ENCODE peak calls at places on chromosomes 11 and 22, in five cellular contexts. One of them, this sample, is unnamed. For H3K4me1, the result is how much of the 10 kb centered on the place peaks cover.

GRCh38 chr11:104337273-104337672 is 173.3 kb upstream of the PDGFD start:
- DNase-seq in gastrocnemius medialis: no peak
- DNase-seq in endodermal cell: no peak
- DNase-seq in aorta: no peak
- DNase-seq in IMR-90: no peak
- DNase-seq in this sample: no peak

GRCh38 chr11:32420937-32421532 is 14.3 kb downstream of the WT1 start:
- DNase-seq in aorta: no peak
- DNase-seq in IMR-90: no peak
- DNase-seq in gastrocnemius medialis: no peak
- DNase-seq in endodermal cell: peak
- DNase-seq in this sample: no peak

GRCh38 chr11:78030429-78031325 is 7.6 kb upstream of the KCTD14 start:
- DNase-seq in aorta: peak
- DNase-seq in gastrocnemius medialis: no peak
- DNase-seq in IMR-90: peak
- DNase-seq in endodermal cell: peak
- DNase-seq in this sample: peak

GRCh38 chr11:20156280-20156875 is 3.9 kb downstream of the DBX1 start:
- DNase-seq in endodermal cell: peak
- DNase-seq in gastrocnemius medialis: no peak
- DNase-seq in aorta: no peak
- DNase-seq in IMR-90: no peak
- DNase-seq in this sample: no peak

GRCh38 chr11:57566035-57566504 is 1.4 kb downstream of the UBE2L6 start:
- DNase-seq in aorta: no peak
- DNase-seq in endodermal cell: no peak
- DNase-seq in IMR-90: peak
- DNase-seq in gastrocnemius medialis: no peak
- DNase-seq in this sample: no peak

GRCh38 chr11:125435461-125436238 is 60.4 kb downstream of the FEZ1 start:
- DNase-seq in aorta: no peak
- DNase-seq in IMR-90: peak
- DNase-seq in gastrocnemius medialis: no peak
- DNase-seq in endodermal cell: peak
- DNase-seq in this sample: no peak

GRCh38 chr11:2802389-2803185 is 83.0 kb downstream of the CDKN1C start:
- DNase-seq in aorta: peak
- DNase-seq in gastrocnemius medialis: peak
- DNase-seq in IMR-90: no peak
- DNase-seq in endodermal cell: peak
- DNase-seq in this sample: peak

GRCh38 chr11:75342231-75342918 is 9.1 kb downstream of the ARRB1 start:
- DNase-seq in endodermal cell: peak
- DNase-seq in aorta: no peak
- DNase-seq in IMR-90: no peak
- DNase-seq in gastrocnemius medialis: no peak
- DNase-seq in this sample: no peak

GRCh38 chr11:15101072-15101701 is 13.5 kb upstream of the INSC start:
- DNase-seq in aorta: no peak
- DNase-seq in gastrocnemius medialis: peak
- DNase-seq in endodermal cell: peak
- DNase-seq in IMR-90: peak
- DNase-seq in this sample: peak

GRCh38 chr11:45879803-45880685 is 5.4 kb upstream of the MAPK8IP1 start:
- DNase-seq in IMR-90: peak
- DNase-seq in gastrocnemius medialis: no peak
- DNase-seq in aorta: no peak
- DNase-seq in endodermal cell: no peak
- DNase-seq in this sample: no peak

GRCh38 chr22:47472636-47473035 is 710.2 kb downstream of the TBC1D22A start:
- DNase-seq in aorta: no peak
- DNase-seq in IMR-90: no peak
- DNase-seq in gastrocnemius medialis: no peak
- DNase-seq in endodermal cell: no peak
- DNase-seq in this sample: no peak

GRCh38 chr11:76251576-76251975 is 45.3 kb upstream of the WNT11 start:
- DNase-seq in aorta: no peak
- DNase-seq in endodermal cell: no peak
- DNase-seq in IMR-90: no peak
- DNase-seq in gastrocnemius medialis: no peak
- DNase-seq in this sample: no peak

GRCh38 chr22:36293606-36294292 is 40.8 kb downstream of the APOL1 start:
- DNase-seq in aorta: peak
- DNase-seq in IMR-90: no peak
- DNase-seq in gastrocnemius medialis: no peak
- DNase-seq in endodermal cell: no peak
- DNase-seq in this sample: no peak

GRCh38 chr22:27668828-27669797 is 132.4 kb downstream of the MN1 start:
- DNase-seq in IMR-90: peak
- DNase-seq in gastrocnemius medialis: peak
- DNase-seq in aorta: no peak
- DNase-seq in endodermal cell: peak
- DNase-seq in this sample: peak

GRCh38 chr22:33869946-33870345 is 50.3 kb downstream of the LARGE1 start:
- DNase-seq in aorta: no peak
- DNase-seq in endodermal cell: no peak
- DNase-seq in IMR-90: peak
- DNase-seq in gastrocnemius medialis: no peak
- DNase-seq in this sample: no peak

GRCh38 chr22:25372000-25372595 is 152.7 kb downstream of the CRYBB2 start:
- DNase-seq in endodermal cell: no peak
- DNase-seq in gastrocnemius medialis: no peak
- DNase-seq in aorta: no peak
- DNase-seq in IMR-90: no peak
- DNase-seq in this sample: no peak

GRCh38 chr22:22738959-22739585 is 94.7 kb downstream of the GGTLC2 start:
- DNase-seq in gastrocnemius medialis: no peak
- DNase-seq in aorta: peak
- DNase-seq in endodermal cell: no peak
- DNase-seq in IMR-90: no peak
- DNase-seq in this sample: no peak

GRCh38 chr11:59801981-59802638 is 8.5 kb downstream of the MRPL16 start:
- DNase-seq in endodermal cell: peak
- DNase-seq in aorta: no peak
- DNase-seq in gastrocnemius medialis: no peak
- DNase-seq in IMR-90: peak
- DNase-seq in this sample: no peak

GRCh38 chr11:60775420-60775961 is 9.6 kb upstream of the MS4A10 start:
- DNase-seq in gastrocnemius medialis: peak
- DNase-seq in endodermal cell: peak
- DNase-seq in IMR-90: peak
- DNase-seq in aorta: peak
- DNase-seq in this sample: peak

GRCh38 chr11:76365038-76365679 is 15.8 kb downstream of the THAP12 start:
- DNase-seq in aorta: no peak
- DNase-seq in endodermal cell: no peak
- DNase-seq in gastrocnemius medialis: no peak
- DNase-seq in IMR-90: no peak
- DNase-seq in this sample: no peak

GRCh38 chr11:60845338-60845737 is 3.4 kb downstream of the CCDC86 start:
- DNase-seq in endodermal cell: no peak
- DNase-seq in IMR-90: no peak
- DNase-seq in gastrocnemius medialis: no peak
- DNase-seq in aorta: no peak
- DNase-seq in this sample: no peak

GRCh38 chr11:112752563-112752962 is 208.7 kb upstream of the NCAM1 start:
- DNase-seq in IMR-90: no peak
- DNase-seq in endodermal cell: no peak
- DNase-seq in gastrocnemius medialis: no peak
- DNase-seq in aorta: no peak
- DNase-seq in this sample: no peak

GRCh38 chr11:112745958-112746357 is 215.3 kb upstream of the NCAM1 start:
- DNase-seq in endodermal cell: no peak
- DNase-seq in IMR-90: no peak
- DNase-seq in aorta: no peak
- DNase-seq in gastrocnemius medialis: no peak
- DNase-seq in this sample: no peak

GRCh38 chr11:112751763-112752162 is 209.5 kb upstream of the NCAM1 start:
- DNase-seq in endodermal cell: no peak
- DNase-seq in aorta: no peak
- DNase-seq in gastrocnemius medialis: no peak
- DNase-seq in IMR-90: no peak
- DNase-seq in this sample: no peak

GRCh38 chr11:112751312-112751711 is 209.9 kb upstream of the NCAM1 start:
- DNase-seq in aorta: no peak
- DNase-seq in gastrocnemius medialis: no peak
- DNase-seq in endodermal cell: no peak
- DNase-seq in IMR-90: no peak
- DNase-seq in this sample: peak

GRCh38 chr11:112748713-112749481 is 212.3 kb upstream of the NCAM1 start:
- DNase-seq in gastrocnemius medialis: no peak
- DNase-seq in IMR-90: no peak
- DNase-seq in aorta: no peak
- DNase-seq in endodermal cell: no peak
- DNase-seq in this sample: no peak
- H3K4me1 ChIP-seq in gastrocnemius medialis: under half
- H3K4me1 ChIP-seq in IMR-90: under half
- H3K4me1 ChIP-seq in aorta: under half
- H3K4me1 ChIP-seq in endodermal cell: under half
- H3K4me1 ChIP-seq in this sample: under half

DNA sequence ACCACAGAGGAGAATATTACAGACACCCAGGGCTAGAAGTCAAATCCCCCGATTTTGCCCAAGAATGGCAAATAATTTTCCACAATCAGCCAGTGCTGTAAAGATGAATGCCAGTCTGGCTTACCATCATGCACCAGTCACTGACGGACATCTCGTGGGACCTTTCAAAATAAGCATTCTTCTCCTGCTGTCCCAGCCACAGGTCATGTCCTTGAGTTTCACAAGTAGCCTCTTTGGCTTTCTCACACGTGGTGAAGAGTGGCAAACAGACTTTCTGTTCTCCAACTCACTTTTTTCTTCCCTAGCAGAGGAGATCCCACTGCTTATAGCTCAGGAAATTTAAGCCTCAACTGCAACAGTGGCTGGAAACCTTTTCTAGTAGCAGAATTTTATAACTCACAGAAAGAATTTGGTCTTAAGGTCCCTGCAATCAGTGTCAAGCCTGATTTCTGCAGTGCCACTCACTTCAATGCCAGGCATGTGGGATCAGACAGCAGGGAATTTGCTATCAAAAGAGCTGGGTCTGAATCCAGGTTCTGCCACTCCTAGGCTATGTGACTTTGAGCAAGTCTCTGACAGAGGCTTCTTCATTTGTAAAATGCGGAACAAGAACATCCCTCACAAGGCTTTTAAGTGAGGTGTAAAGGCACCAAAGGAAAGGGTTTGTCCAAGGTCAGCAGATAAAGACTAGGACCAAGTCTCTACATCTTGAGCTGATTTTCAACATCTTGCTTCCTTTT is 3.6 kb downstream of the PIK3IP1 start:
- DNase-seq in endodermal cell: no peak
- DNase-seq in aorta: no peak
- DNase-seq in IMR-90: no peak
- DNase-seq in gastrocnemius medialis: no peak
- DNase-seq in this sample: no peak
- H3K4me3 ChIP-seq in endodermal cell: no peak
- H3K4me3 ChIP-seq in aorta: no peak
- H3K4me3 ChIP-seq in IMR-90: no peak
- H3K4me3 ChIP-seq in gastrocnemius medialis: no peak
- H3K4me3 ChIP-seq in this sample: no peak

DNA sequence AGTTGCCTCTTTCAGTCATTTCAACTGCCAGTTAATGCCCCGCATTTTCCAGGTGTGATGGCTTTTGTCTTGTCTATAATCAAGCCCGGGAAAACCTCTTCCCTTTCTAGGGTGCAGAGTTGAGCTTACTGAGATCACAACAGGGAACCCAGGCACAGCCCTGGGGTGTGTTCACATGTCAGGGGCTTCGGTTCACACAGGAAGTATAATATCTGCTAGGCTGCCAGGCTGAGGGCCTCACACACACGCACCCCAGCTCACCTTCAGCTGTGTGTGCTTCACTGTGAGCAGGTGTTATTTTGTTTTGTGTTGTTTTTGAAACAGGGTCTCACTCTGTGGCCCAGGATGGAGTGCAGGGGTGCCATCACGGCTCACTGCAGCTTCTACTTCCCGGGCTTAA is 9.7 kb upstream of the SOX10 start:
- DNase-seq in IMR-90: no peak
- DNase-seq in endodermal cell: no peak
- DNase-seq in gastrocnemius medialis: no peak
- DNase-seq in aorta: no peak
- DNase-seq in this sample: no peak
- H3K4me1 ChIP-seq in IMR-90: under half
- H3K4me1 ChIP-seq in endodermal cell: under half
- H3K4me1 ChIP-seq in gastrocnemius medialis: under half
- H3K4me1 ChIP-seq in aorta: under half
- H3K4me1 ChIP-seq in this sample: under half

DNA sequence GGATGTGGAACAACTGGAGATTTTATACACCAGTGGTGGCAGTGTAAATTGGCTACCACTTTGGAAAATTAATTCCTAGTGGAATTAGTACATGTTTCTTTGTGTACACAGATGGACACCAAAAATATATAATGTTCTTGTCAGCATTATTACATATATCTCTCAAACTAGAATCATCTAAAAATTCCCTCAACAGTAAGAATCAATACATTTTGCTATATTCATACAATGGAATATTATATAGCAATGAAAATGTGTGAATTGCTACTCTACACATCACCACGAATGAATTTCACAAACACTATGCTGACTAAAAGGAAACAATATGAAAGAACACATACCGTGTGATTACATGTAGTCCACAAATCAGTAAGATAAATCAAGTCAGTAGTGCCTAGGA is 33.9 kb downstream of the CCDC90B start:
- DNase-seq in endodermal cell: no peak
- DNase-seq in gastrocnemius medialis: no peak
- DNase-seq in IMR-90: no peak
- DNase-seq in aorta: no peak
- DNase-seq in this sample: no peak
- H3K4me3 ChIP-seq in endodermal cell: no peak
- H3K4me3 ChIP-seq in gastrocnemius medialis: no peak
- H3K4me3 ChIP-seq in IMR-90: no peak
- H3K4me3 ChIP-seq in aorta: no peak
- H3K4me3 ChIP-seq in this sample: no peak

GRCh38 chr11:114295676-114296081 is 520 bp upstream of the NNMT start:
- DNase-seq in IMR-90: no peak
- DNase-seq in endodermal cell: no peak
- DNase-seq in aorta: no peak
- DNase-seq in gastrocnemius medialis: no peak
- DNase-seq in this sample: no peak
- H3K4me1 ChIP-seq in IMR-90: under half
- H3K4me1 ChIP-seq in endodermal cell: under half
- H3K4me1 ChIP-seq in aorta: under half
- H3K4me1 ChIP-seq in gastrocnemius medialis: under half
- H3K4me1 ChIP-seq in this sample: under half